ENCODE peak calls at places on chromosomes 13 and 19, in six cellular contexts. J is astrocyte of the spinal cord, X is kidney epithelial cell, L is cardiac fibroblast, F is stomach, Z is GM20000. G is an unnamed sample.

GRCh38 chr13:111346281-111346680 is 25.8 kb downstream of the TEX29 start:
- DNase-seq in J (no peak), X (no peak), L (no peak), F (no peak), Z (no peak), G (no peak)

GRCh38 chr19:47765522-47766358 is 12.8 kb upstream of the SELENOW start:
- DNase-seq in J (no peak), X (no peak), L (peak), F (peak), Z (peak), G (no peak)

GRCh38 chr13:45879666-45880065 is 28.1 kb upstream of the SIAH3 start:
- DNase-seq in J (peak), X (no peak), L (peak), F (peak), Z (no peak), G (no peak)

GRCh38 chr13:69477451-69477850 is 630.2 kb upstream of the ATXN8OS start:
- DNase-seq in J (no peak), X (no peak), L (no peak), F (no peak), Z (no peak), G (no peak)

GRCh38 chr13:108342369-108343289 is 73.1 kb downstream of the TNFSF13B start:
- DNase-seq in J (peak), X (no peak), L (peak), F (no peak), Z (peak), G (no peak)

GRCh38 chr13:94390881-94391280 is 88.6 kb downstream of the DCT start:
- DNase-seq in J (peak), X (no peak), L (no peak), F (no peak), Z (no peak), G (no peak)

GRCh38 chr19:17327654-17328516 is 6.8 kb downstream of the ANO8 start:
- DNase-seq in J (no peak), X (peak), L (no peak), F (peak), Z (peak), G (no peak)

GRCh38 chr19:10517760-10518443 is 655 bp upstream of the S1PR5 start:
- DNase-seq in J (no peak), X (no peak), L (peak), F (no peak), Z (no peak), G (no peak)

GRCh38 chr13:110914293-110915056 is 394 bp downstream of the ANKRD10 start:
- DNase-seq in J (peak), X (no peak), L (peak), F (peak), Z (peak), G (no peak)

GRCh38 chr13:113528798-113529180 is 38.3 kb upstream of the DCUN1D2 start:
- DNase-seq in J (no peak), X (no peak), L (no peak), F (no peak), Z (no peak), G (no peak)

GRCh38 chr19:489418-490196 is 6.7 kb upstream of the MADCAM1 start:
- DNase-seq in J (peak), X (no peak), L (peak), F (no peak), Z (peak), G (no peak)

GRCh38 chr13:93522486-93522885 is 295.9 kb downstream of the GPC6 start:
- DNase-seq in J (peak), X (peak), L (no peak), F (no peak), Z (no peak), G (peak)

DNA sequence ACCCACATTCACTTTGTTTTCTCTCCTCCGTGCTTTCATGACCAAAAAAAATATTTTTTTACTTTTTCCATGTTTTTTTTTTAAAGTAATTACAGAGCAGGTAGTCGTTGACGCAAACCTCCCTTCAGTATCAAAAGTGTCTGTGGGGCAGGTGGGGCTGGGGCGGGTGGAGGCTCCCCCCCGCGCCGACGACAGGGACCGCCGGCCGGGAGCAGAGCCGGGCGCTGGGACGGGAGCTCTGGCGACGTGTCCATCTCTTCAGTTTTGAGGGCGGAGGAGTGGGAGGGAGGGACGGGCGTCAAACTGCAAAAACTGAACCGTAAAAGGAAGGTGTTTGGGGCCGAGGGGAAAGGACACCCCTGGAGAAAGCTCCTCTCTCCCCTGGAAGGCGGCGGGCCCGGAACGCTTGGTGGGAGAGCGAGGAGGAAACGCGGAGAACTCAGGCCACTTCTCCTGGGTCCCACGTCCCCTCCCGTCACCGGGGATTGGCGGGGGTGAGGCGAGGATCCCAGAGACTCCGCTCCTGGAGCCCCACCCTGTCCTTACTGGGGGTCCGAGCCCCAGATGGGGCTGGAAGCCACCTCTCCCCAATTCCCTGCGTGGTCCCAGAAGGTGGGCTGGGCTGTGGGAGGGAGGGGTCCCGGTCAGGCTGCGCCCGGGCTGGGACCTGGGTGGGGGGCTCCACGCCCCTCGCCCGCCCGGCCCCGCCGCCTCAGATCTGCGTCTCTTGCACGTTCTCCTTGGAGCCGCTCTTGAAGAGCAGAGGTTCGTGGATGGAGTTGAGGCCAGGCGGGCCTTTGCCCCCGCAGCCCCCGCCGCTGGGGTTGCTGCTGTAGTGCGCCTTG is 3.4 kb upstream of the ASPDH start:
- DNase-seq in J (no peak), X (no peak), L (no peak), F (no peak), Z (peak), G (no peak)
- TF ChIP-seq CTCF in J (no peak), X (no peak), L (no peak), F (no peak), Z (no peak), G (no peak)

DNA sequence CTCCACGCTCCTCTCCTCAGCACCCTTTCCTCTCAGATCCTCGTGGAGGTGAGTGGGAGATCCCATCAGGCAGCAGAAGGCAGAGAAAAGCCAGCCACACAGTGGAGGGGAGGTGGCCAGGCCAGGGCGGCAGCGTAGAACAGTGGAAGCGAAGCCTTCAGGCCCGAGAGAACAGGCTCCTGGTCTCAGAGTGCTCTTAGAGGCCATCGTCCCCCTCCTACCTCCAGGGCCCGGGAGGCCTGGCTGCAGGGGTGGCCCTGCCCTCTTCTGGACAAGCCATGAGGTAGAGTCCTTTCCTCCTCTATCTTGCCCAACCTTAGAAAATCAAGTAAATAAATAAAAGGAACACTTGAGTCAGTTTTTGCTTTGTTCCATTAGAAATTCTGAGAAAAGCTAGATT is 202.0 kb downstream of the KATNAL1 start:
- DNase-seq in J (no peak), X (no peak), L (no peak), F (peak), Z (no peak), G (no peak)
- TF ChIP-seq CTCF in J (peak), X (no peak), L (no peak), F (no peak), Z (no peak), G (no peak)

DNA sequence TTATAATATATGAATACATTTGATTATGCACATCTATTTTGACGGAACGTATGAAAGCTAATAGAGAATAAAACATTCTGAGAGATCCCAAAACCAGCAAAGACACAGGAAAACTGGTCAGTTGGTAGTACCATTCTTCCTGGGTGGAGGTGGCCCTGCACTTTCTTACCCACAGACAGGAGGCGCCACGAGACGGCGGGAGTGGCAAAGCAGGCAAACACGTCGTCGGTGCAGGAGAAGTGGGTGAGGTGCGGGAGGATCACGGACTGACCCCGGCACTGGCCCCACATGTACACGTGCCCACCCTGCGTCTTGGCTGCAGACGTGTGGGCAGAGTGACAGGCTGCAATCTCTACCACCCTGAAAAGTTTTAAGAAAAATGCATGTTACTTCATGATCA is 36.1 kb downstream of the RCBTB1 start:
- DNase-seq in J (no peak), X (no peak), L (no peak), F (no peak), Z (no peak), G (no peak)
- TF ChIP-seq CTCF in J (no peak), X (no peak), L (peak), F (no peak), Z (no peak), G (no peak)

GRCh38 chr13:91111476-91112190 is 235.9 kb upstream of the MIR17HG start:
- DNase-seq in J (no peak), X (no peak), L (no peak), F (no peak), Z (no peak), G (no peak)

GRCh38 chr13:91108315-91108714 is 239.2 kb upstream of the MIR17HG start:
- DNase-seq in J (no peak), X (no peak), L (no peak), F (no peak), Z (no peak), G (no peak)

GRCh38 chr13:91105270-91105669 is 242.2 kb upstream of the MIR17HG start:
- DNase-seq in J (no peak), X (no peak), L (no peak), F (no peak), Z (no peak), G (no peak)

GRCh38 chr13:91101436-91101835 is 246.1 kb upstream of the MIR17HG start:
- DNase-seq in J (no peak), X (no peak), L (no peak), F (no peak), Z (no peak), G (no peak)

DNA sequence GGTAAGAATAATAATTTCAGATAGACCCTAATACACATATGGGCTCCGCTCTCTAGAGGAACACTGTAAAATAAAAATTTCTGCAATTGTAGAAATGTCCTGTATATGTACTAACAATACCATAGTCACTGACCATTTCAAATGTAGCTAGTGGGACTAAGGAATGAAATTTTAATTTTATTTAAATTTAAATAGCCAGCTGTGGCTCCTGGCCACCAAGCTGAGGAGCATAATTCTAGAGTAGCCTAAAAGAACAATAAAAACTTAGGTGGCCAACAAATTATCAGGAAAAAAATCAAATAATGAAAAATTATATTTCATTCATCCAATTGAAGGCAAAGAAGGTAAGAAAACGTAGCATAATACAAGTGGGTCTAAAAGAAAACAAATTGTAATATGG is 240.9 kb upstream of the MIR17HG start:
- DNase-seq in J (no peak), X (no peak), L (no peak), F (no peak), Z (no peak), G (no peak)
- TF ChIP-seq CTCF in J (no peak), X (no peak), L (no peak), F (no peak), Z (no peak), G (no peak)

GRCh38 chr13:52405369-52405766 is 604 bp downstream of the THSD1 start:
- DNase-seq in J (no peak), X (no peak), L (peak), F (no peak), Z (peak), G (no peak)

GRCh38 chr13:52393572-52394357 is 12.2 kb downstream of the THSD1 start:
- DNase-seq in J (no peak), X (no peak), L (no peak), F (no peak), Z (no peak), G (no peak)

GRCh38 chr13:52399037-52399436 is 6.9 kb downstream of the THSD1 start:
- DNase-seq in J (no peak), X (no peak), L (no peak), F (no peak), Z (no peak), G (no peak)

GRCh38 chr13:52395704-52396103 is 10.3 kb downstream of the THSD1 start:
- DNase-seq in J (no peak), X (no peak), L (no peak), F (no peak), Z (no peak), G (no peak)

GRCh38 chr13:52399708-52400107 is 6.3 kb downstream of the THSD1 start:
- DNase-seq in J (no peak), X (no peak), L (peak), F (no peak), Z (no peak), G (no peak)
- TF ChIP-seq CTCF in J (no peak), X (no peak), L (peak), F (no peak), Z (no peak), G (no peak)

GRCh38 chr13:50374517-50374916 is 359.3 kb downstream of the KCNRG start:
- DNase-seq in J (no peak), X (no peak), L (no peak), F (no peak), Z (no peak), G (no peak)

GRCh38 chr13:50378513-50378970 is 363.3 kb downstream of the KCNRG start:
- DNase-seq in J (no peak), X (no peak), L (no peak), F (no peak), Z (no peak), G (no peak)

GRCh38 chr13:50377726-50378270 is 362.6 kb downstream of the KCNRG start:
- DNase-seq in J (no peak), X (no peak), L (no peak), F (no peak), Z (no peak), G (no peak)

GRCh38 chr13:50375792-50376191 is 360.5 kb downstream of the KCNRG start:
- DNase-seq in J (peak), X (no peak), L (peak), F (no peak), Z (no peak), G (peak)

GRCh38 chr13:50376895-50377575 is 361.8 kb downstream of the KCNRG start:
- DNase-seq in J (no peak), X (no peak), L (no peak), F (no peak), Z (no peak), G (no peak)
- TF ChIP-seq CTCF in J (no peak), X (no peak), L (no peak), F (no peak), Z (no peak), G (no peak)

GRCh38 chr19:38383743-38384142 is 4.1 kb downstream of the GGN start:
- DNase-seq in J (no peak), X (no peak), L (no peak), F (no peak), Z (no peak), G (no peak)

GRCh38 chr19:38385057-38385803 is 2.6 kb downstream of the GGN start:
- DNase-seq in J (no peak), X (no peak), L (no peak), F (no peak), Z (no peak), G (no peak)

GRCh38 chr19:38383184-38383583 is 4.7 kb downstream of the GGN start:
- DNase-seq in J (no peak), X (no peak), L (no peak), F (no peak), Z (no peak), G (no peak)

GRCh38 chr19:38385804-38386257 is 2.0 kb downstream of the GGN start:
- DNase-seq in J (no peak), X (no peak), L (no peak), F (no peak), Z (peak), G (no peak)

DNA sequence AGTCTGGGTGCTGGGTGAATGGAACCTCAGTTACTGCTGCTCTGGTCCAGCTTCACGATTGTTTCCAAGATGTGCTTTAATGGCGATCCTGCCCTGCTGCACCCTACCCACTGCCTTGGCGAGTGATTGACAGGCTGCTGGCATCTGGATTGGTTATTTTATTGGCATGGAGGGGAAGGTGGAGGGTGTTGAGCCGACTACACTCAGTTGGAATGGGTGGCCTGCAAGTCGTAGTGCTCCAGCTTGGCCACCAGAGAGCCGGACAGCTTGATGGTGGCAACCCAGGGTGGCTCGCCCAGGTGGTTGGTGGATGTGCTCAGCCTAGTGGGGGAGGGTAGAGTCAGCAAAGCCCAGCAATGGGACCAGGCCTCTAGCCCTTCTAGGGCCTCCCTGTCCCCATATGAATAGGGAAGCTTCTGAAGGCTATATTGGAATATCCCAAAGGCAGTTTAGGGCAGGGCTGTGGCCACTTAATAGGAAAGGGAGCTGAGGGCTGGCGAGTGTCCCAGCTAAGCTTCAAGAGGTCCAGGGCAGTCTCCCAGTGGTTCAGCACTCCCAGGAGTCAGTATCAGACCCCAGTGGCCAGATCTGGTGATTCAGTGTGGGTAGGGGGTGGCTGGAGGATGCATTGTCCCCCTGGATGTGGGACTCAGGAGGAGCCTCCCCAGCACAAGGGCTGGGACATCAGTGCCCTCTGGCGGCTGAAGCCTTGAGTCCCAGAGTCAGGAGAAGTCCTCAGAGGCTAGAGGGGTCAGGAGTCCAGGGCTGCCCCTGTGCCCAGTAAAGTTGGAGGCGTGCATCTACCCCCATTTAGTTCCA is 3.4 kb downstream of the GGN start:
- DNase-seq in J (peak), X (no peak), L (peak), F (no peak), Z (no peak), G (no peak)
- TF ChIP-seq CTCF in J (peak), X (peak), L (peak), F (no peak), Z (no peak), G (peak)

DNA sequence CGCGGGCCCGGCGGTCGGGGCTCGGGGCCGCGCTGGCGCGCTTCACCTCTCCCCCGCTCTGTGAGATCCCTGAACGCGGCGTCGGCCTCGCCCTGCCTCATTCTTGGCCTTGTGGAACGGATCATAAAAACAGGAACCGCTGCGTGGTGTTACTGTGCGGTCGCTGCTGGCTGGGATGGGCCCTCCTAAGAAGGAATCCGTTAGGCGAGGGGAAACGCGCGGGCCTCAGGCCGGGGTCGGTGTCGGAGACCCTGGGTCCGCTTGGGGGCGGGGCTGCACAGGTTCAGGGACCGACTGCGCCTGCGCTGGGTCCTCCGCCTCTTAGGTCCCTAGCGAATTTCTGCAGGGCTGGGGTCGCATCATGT is 381 bp downstream of the CKAP2 start:
- DNase-seq in J (peak), X (no peak), L (peak), F (peak), Z (peak), G (no peak)
- TF ChIP-seq CTCF in J (no peak), X (no peak), L (no peak), F (no peak), Z (no peak), G (no peak)